ENCODE peak calls at places on chromosomes 4 and X, in four cellular contexts. F is stomach, A is esophagus squamous epithelium, N is gastrocnemius medialis. H is an unnamed sample.

GRCh38 chr4:54879576-54879975 is 221.8 kb downstream of the KIT start:
- DNase-seq in N (no peak), A (no peak), F (no peak), H (no peak)

GRCh38 chrX:110210417-110211139 is 107.3 kb downstream of the AMMECR1 start:
- DNase-seq in A (no peak), N (no peak), F (no peak), H (no peak)

GRCh38 chr4:155809835-155810234 is 51.0 kb downstream of the GUCY1B1 start:
- DNase-seq in A (no peak), F (no peak), N (no peak), H (no peak)

GRCh38 chr4:115454228-115454627 is 340.8 kb upstream of the NDST4 start:
- DNase-seq in N (no peak), F (no peak), A (no peak), H (no peak)

GRCh38 chr4:108810087-108810486 is 47.2 kb upstream of the ETNPPL start:
- DNase-seq in A (no peak), N (no peak), F (no peak), H (no peak)

GRCh38 chr4:4432341-4433125 is 45.6 kb downstream of the NSG1 start:
- DNase-seq in F (no peak), A (no peak), N (no peak), H (no peak)

GRCh38 chr4:99847362-99847976 is 30.8 kb downstream of the DAPP1 start:
- DNase-seq in N (no peak), F (no peak), A (no peak), H (no peak)

GRCh38 chrX:19303216-19303880 is 40.4 kb upstream of the PDHA1 start:
- DNase-seq in A (no peak), N (no peak), F (no peak), H (no peak)

GRCh38 chr4:158578476-158578875 is 56.8 kb downstream of the RXFP1 start:
- DNase-seq in F (no peak), N (no peak), A (no peak), H (no peak)

GRCh38 chr4:12411072-12411471 is 982.4 kb upstream of the HS3ST1 start:
- DNase-seq in A (no peak), F (no peak), N (no peak), H (no peak)

GRCh38 chr4:176920694-176921093 is 128.0 kb upstream of the VEGFC start:
- DNase-seq in N (no peak), F (no peak), A (no peak), H (no peak)

DNA sequence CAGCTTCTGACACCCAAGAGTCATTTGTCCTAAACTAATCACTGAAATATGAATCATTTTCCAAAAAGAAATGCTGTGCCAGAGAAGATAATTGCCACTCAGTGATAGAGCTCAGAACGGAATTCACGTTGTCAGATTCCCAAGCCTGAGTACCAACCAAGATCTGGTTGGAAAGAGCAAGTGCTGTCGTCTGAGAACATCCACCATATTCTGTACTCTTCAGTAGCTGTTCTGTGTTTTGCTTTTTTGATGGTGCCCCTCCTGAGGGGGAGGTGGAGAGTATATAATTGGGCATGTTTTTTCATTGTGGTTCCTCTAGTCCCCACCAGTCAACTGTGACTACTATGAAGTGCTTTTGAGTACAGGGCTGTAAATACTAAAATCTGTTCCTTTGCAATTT is 13.2 kb downstream of the RUFY3 start:
- DNase-seq in N (no peak), F (no peak), A (no peak), H (no peak)
- TF ChIP-seq CTCF in N (no peak), F (no peak), A (no peak), H (no peak)

GRCh38 chr4:184731056-184731455 is 2.8 kb downstream of the CENPU start:
- DNase-seq in F (no peak), N (no peak), A (no peak), H (no peak)

GRCh38 chr4:184734758-184735157 is 862 bp upstream of the CENPU start:
- DNase-seq in F (no peak), N (no peak), A (no peak), H (no peak)

GRCh38 chr4:184728858-184729257 is 5.0 kb downstream of the CENPU start:
- DNase-seq in F (no peak), N (no peak), A (no peak), H (no peak)

GRCh38 chr4:184732126-184732525 is 1.8 kb downstream of the CENPU start:
- DNase-seq in F (no peak), A (no peak), N (no peak), H (no peak)

GRCh38 chr4:184733654-184734524 is at the start of gene CENPU:
- DNase-seq in N (peak; percentile 92), F (peak; percentile 96), A (peak; percentile 57), H (peak; percentile 94)
- TF ChIP-seq POLR2A in N (peak; percentile 9), F (no peak), A (peak; percentile 33), H (peak; percentile 41)

DNA sequence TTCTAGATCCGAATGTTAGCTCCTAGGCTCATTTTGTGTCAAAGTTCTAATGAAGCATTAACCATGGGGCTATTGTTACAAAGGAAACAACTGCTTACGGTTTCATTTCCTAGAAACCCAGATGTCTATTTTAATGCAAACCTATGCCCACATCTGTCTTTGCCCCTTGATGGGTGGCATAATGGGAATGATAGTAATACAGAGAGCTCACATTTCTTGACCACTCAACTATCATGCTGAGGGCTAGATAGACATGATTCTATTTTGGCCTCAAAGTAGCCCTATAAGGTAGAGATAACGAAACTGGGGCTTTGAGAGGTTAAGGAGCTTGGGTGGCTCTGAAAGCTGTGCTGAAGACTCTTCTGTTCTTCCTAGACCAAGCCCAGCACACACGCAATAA is 1.9 kb downstream of the TLR7 start:
- DNase-seq in A (no peak), N (no peak), F (no peak), H (no peak)
- H3K27me3 ChIP-seq in A (no peaks in the 10 kb centered on the region), N (no peaks in the 10 kb centered on the region), F (no peaks in the 10 kb centered on the region), H (no peaks in the 10 kb centered on the region)

GRCh38 chrX:2703991-2704369 is 12.9 kb downstream of the CD99 start:
- DNase-seq in F (no peak), A (no peak), N (peak; percentile 50), H (no peak)
- TF ChIP-seq CTCF in F (no peak), A (peak; percentile 66), N (no peak), H (no peak)

GRCh38 chrX:6500717-6501116 is 34.2 kb downstream of the VCX3A start:
- DNase-seq in N (no peak), A (no peak), F (no peak), H (no peak)
- TF ChIP-seq POLR2A in N (no peak), A (no peak), F (no peak), H (no peak)

GRCh38 chr4:6538586-6538985 is 36.4 kb upstream of the MAN2B2 start:
- DNase-seq in N (no peak), A (no peak), F (no peak), H (no peak)
- H3K27me3 ChIP-seq in N (peaks cover 7% of the 10 kb centered on the region), A (no peaks in the 10 kb centered on the region), F (no peaks in the 10 kb centered on the region), H (no peaks in the 10 kb centered on the region)

GRCh38 chr4:128385199-128385598 is 97.6 kb upstream of the PGRMC2 start:
- DNase-seq in F (no peak), N (no peak), A (no peak), H (no peak)

GRCh38 chr4:128384091-128384520 is 96.5 kb upstream of the PGRMC2 start:
- DNase-seq in N (no peak), A (no peak), F (no peak), H (no peak)

GRCh38 chr4:128384765-128385164 is 97.2 kb upstream of the PGRMC2 start:
- DNase-seq in A (no peak), N (no peak), F (no peak), H (no peak)

GRCh38 chr4:128386761-128387599 is 99.4 kb upstream of the PGRMC2 start:
- DNase-seq in A (peak; percentile 30), F (peak; percentile 90), N (peak; percentile 93), H (peak; percentile 92)

DNA sequence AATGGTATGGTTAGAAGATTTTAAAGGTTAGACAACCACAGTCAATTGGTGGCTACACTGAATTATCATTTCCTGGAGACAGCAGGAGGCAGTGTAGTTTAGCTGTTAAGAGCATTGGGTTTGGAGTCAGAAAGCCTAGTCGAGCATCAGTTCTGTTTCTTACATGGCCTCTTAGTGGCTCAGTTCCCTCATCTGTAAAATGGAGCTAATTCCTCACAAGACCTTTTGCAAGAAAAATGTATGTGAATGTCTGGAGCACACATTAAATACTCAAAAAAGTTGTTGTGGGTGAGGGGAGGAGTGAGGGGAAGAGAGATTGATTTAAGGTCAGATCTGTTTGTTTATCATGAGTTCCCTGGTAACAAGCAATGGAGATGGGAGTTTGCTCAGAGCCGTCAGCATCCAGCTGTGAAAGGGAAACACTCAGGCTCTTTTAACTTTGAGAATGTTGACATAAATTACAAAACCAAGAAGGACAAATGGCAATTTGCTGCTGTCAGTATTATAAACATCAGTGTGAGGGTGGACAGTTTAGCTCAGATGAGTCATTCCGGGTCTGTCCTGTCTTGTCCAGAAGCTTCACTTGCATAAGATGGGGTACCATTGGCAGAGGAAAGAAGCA is 98.2 kb upstream of the PGRMC2 start:
- DNase-seq in N (peak; percentile 10), F (no peak), A (no peak), H (no peak)
- TF ChIP-seq CTCF in N (no peak), F (no peak), A (peak; percentile 53), H (no peak)

GRCh38 chrX:1395646-1396216 is 3.8 kb upstream of the SLC25A6 start:
- DNase-seq in N (no peak), F (no peak), A (no peak), H (no peak)
- TF ChIP-seq POLR2A in N (no peak), F (no peak), A (no peak), H (no peak)

DNA sequence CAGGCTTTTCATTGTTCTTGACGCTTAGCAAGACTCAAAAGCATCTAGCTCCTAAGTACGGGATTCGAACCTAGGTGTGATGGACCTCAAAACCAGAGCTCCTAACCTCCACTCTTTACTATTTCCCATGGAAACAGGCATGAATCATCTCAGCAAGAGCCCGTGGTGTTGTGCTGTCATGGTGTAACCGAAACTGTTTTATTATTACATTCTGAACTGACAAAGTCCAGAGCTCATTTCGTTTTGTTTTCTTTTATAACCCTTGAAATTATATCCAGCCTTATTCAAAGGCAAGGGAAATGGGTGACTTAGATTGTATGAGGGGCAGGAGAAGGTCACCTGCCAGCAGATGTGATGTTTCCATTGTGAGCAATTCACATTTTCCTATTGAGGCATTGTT is 301.1 kb downstream of the FRMPD4 start:
- DNase-seq in F (no peak), A (no peak), N (no peak), H (no peak)
- H3K27me3 ChIP-seq in F (no peaks in the 10 kb centered on the region), A (no peaks in the 10 kb centered on the region), N (no peaks in the 10 kb centered on the region), H (no peaks in the 10 kb centered on the region)

DNA sequence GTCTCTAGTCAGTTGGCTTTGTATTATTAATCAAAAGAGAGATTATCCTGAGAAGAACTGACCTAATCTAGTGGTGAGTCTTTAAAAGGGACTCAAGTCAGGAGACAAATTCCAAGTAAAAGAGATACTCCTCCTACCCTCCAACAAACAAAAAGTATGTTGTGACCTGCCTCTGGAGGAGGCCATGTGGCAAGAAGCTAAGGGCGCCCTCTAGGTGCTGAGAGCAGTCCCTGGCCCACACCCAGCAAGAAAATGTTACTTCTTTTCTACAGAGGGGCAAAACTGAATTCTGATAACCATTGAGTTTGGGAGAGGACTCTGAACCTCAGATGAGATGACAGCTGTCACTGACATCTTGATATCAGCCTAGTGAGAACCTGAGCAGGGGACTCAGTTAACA is 953.6 kb upstream of the AGA start:
- DNase-seq in F (no peak), A (no peak), N (no peak), H (no peak)
- TF ChIP-seq CTCF in F (no peak), A (no peak), N (no peak), H (no peak)